ENCODE peak calls at places on chromosomes 7 and 10, in four cellular contexts. Y is neural crest cell, T is Kasumi-1, K is T1000. P is an unnamed sample.

GRCh38 chr10:58919927-58920654 is 256.4 kb upstream of the PHYHIPL start:
- DNase-seq in Y (no peak), T (no peak), K (peak), P (peak)

GRCh38 chr10:124605001-124605370 is 139.2 kb downstream of the FAM53B start:
- DNase-seq in Y (no peak), T (no peak), K (no peak), P (no peak)

GRCh38 chr10:31362023-31362641 is 43.1 kb downstream of the ZEB1 start:
- DNase-seq in Y (no peak), T (no peak), K (no peak), P (no peak)

GRCh38 chr7:1479287-1479686 is 20.0 kb upstream of the MICALL2 start:
- DNase-seq in Y (no peak), T (no peak), K (no peak), P (no peak)

GRCh38 chr7:78226059-78226658 is 427.6 kb downstream of the PHTF2 start:
- DNase-seq in Y (peak), T (no peak), K (no peak), P (no peak)

GRCh38 chr10:113171662-113172061 is 221.6 kb downstream of the TCF7L2 start:
- DNase-seq in Y (no peak), T (no peak), K (no peak), P (no peak)

GRCh38 chr10:3749597-3750351 is 35.2 kb downstream of the KLF6 start:
- DNase-seq in Y (no peak), T (peak), K (no peak), P (no peak)

GRCh38 chr7:45885264-45885882 is 2.9 kb upstream of the IGFBP1 start:
- DNase-seq in Y (no peak), T (no peak), K (peak), P (no peak)

GRCh38 chr10:3331680-3332230 is 159.2 kb upstream of the PITRM1 start:
- DNase-seq in Y (no peak), T (no peak), K (no peak), P (no peak)

GRCh38 chr7:24828871-24829661 is 71.8 kb upstream of the GSDME start:
- DNase-seq in Y (no peak), T (no peak), K (no peak), P (no peak)

GRCh38 chr10:94138391-94138790 is 144.7 kb downstream of the PLCE1 start:
- DNase-seq in Y (no peak), T (no peak), K (no peak), P (no peak)

GRCh38 chr7:79452032-79452494 is 1.4 kb downstream of the MAGI2 start:
- DNase-seq in Y (peak), T (no peak), K (peak), P (no peak)

GRCh38 chr10:5843814-5844705 is 30.8 kb upstream of the GDI2 start:
- DNase-seq in Y (no peak), T (no peak), K (no peak), P (no peak)

GRCh38 chr7:82542665-82543064 is 99.1 kb upstream of the CACNA2D1 start:
- DNase-seq in Y (no peak), T (no peak), K (no peak), P (no peak)

GRCh38 chr10:85927952-85928677 is 438.5 kb downstream of the GRID1 start:
- DNase-seq in Y (no peak), T (no peak), K (peak), P (peak)

GRCh38 chr7:29469306-29469705 is 94.3 kb upstream of the PRR15 start:
- DNase-seq in Y (no peak), T (no peak), K (no peak), P (no peak)

P was measured in keratinocyte.